ENCODE peak calls at places on chromosomes 12 and 14, in nine cellular contexts. Q, F, G, P, C, M, D, Z and S are unnamed samples. For H3K4me1, the result is how much of the 10 kb centered on the place peaks cover.

GRCh38 chr12:117816-118345 is 51.3 kb downstream of the IQSEC3 start:
- DNase-seq in Q (no peak), F (no peak), G (no peak), P (no peak), C (no peak), M (no peak), D (no peak), Z (no peak), S (no peak)

GRCh38 chr14:75554482-75554881 is 23.9 kb upstream of the FLVCR2 start:
- DNase-seq in Q (no peak), F (no peak), G (peak), P (peak), C (no peak), M (no peak), D (no peak), Z (no peak), S (no peak)

GRCh38 chr12:102232446-102232845 is 34.8 kb upstream of the PMCH start:
- DNase-seq in Q (no peak), F (no peak), G (no peak), P (peak), C (no peak), M (no peak), D (no peak), Z (no peak), S (no peak)

GRCh38 chr12:70327541-70327940 is 38.5 kb upstream of the KCNMB4 start:
- DNase-seq in Q (no peak), F (no peak), G (no peak), P (no peak), C (no peak), M (no peak), D (no peak), Z (no peak), S (no peak)

GRCh38 chr12:53115891-53116675 is 12.8 kb downstream of the SOAT2 start:
- DNase-seq in Q (no peak), F (no peak), G (no peak), P (no peak), C (no peak), M (no peak), D (no peak), Z (no peak), S (no peak)

GRCh38 chr12:32901553-32901952 is 5.0 kb upstream of the PKP2 start:
- DNase-seq in Q (no peak), F (no peak), G (peak), P (no peak), C (no peak), M (no peak), D (no peak), Z (no peak), S (no peak)

GRCh38 chr12:122839907-122840554 is 4.8 kb downstream of the HIP1R start:
- DNase-seq in Q (no peak), F (no peak), G (peak), P (no peak), C (no peak), M (no peak), D (no peak), Z (no peak), S (no peak)

GRCh38 chr14:104757238-104757585 is 4.3 kb downstream of the SIVA1 start:
- DNase-seq in Q (no peak), F (no peak), G (no peak), P (no peak), C (no peak), M (no peak), D (no peak), Z (no peak), S (no peak)

GRCh38 chr12:4215862-4216541 is 57.6 kb upstream of the CCND2 start:
- DNase-seq in Q (no peak), F (peak), G (peak), P (no peak), C (no peak), M (no peak), D (no peak), Z (no peak), S (no peak)

GRCh38 chr12:125296701-125297100 is 231.5 kb downstream of the AACS start:
- DNase-seq in Q (no peak), F (no peak), G (no peak), P (no peak), C (no peak), M (no peak), D (no peak), Z (no peak), S (no peak)

GRCh38 chr12:1936406-1937320 is 18.2 kb upstream of the CACNA2D4 start:
- DNase-seq in Q (no peak), F (no peak), G (peak), P (peak), C (no peak), M (no peak), D (no peak), Z (peak), S (no peak)

GRCh38 chr12:125220404-125221273 is 155.4 kb downstream of the AACS start:
- DNase-seq in Q (no peak), F (no peak), G (no peak), P (no peak), C (no peak), M (no peak), D (no peak), Z (no peak), S (peak)

GRCh38 chr12:15044461-15044860 is 71.6 kb downstream of the PDE6H start:
- DNase-seq in Q (no peak), F (no peak), G (no peak), P (no peak), C (no peak), M (no peak), D (no peak), Z (no peak), S (no peak)

GRCh38 chr12:128971802-128972201 is 118.5 kb downstream of the GLT1D1 start:
- DNase-seq in Q (peak), F (no peak), G (no peak), P (no peak), C (no peak), M (no peak), D (no peak), Z (no peak), S (no peak)

GRCh38 chr12:103774977-103775560 is 66.0 kb downstream of the NT5DC3 start:
- DNase-seq in Q (no peak), F (no peak), G (no peak), P (no peak), C (no peak), M (no peak), D (no peak), Z (no peak), S (no peak)

GRCh38 chr12:1007994-1008393 is 17.0 kb downstream of the ERC1 start:
- DNase-seq in Q (no peak), F (no peak), G (no peak), P (no peak), C (no peak), M (no peak), D (no peak), Z (no peak), S (no peak)

GRCh38 chr12:43914923-43915468 is 79.1 kb downstream of the TMEM117 start:
- DNase-seq in Q (no peak), F (no peak), G (peak), P (no peak), C (no peak), M (peak), D (no peak), Z (no peak), S (peak)

GRCh38 chr12:50992814-50993213 is 33.4 kb downstream of the SLC11A2 start:
- DNase-seq in Q (no peak), F (no peak), G (no peak), P (peak), C (no peak), M (no peak), D (no peak), Z (no peak), S (no peak)

GRCh38 chr14:64801800-64802199 is 77.9 kb downstream of the SPTB start:
- DNase-seq in Q (peak), F (no peak), G (peak), P (peak), C (no peak), M (peak), D (no peak), Z (no peak), S (peak)

GRCh38 chr12:67524861-67525499 is 123.6 kb upstream of the DYRK2 start:
- DNase-seq in Q (no peak), F (no peak), G (no peak), P (no peak), C (no peak), M (no peak), D (no peak), Z (no peak), S (no peak)

GRCh38 chr14:51889851-51890250 is 29.4 kb downstream of the GNG2 start:
- DNase-seq in Q (no peak), F (no peak), G (no peak), P (peak), C (no peak), M (no peak), D (no peak), Z (no peak), S (no peak)

GRCh38 chr14:60248697-60249314 is at the start of gene PPM1A:
- DNase-seq in Q (peak), F (peak), G (peak), P (peak), C (peak), M (peak), D (peak), Z (peak), S (peak)

GRCh38 chr12:131074221-131075083 is 120.7 kb downstream of the ADGRD1 start:
- DNase-seq in Q (no peak), F (no peak), G (no peak), P (no peak), C (no peak), M (no peak), D (no peak), Z (no peak), S (peak)

GRCh38 chr14:49931523-49931922 is 38.6 kb downstream of the ARF6 start:
- DNase-seq in Q (no peak), F (no peak), G (no peak), P (no peak), C (no peak), M (no peak), D (no peak), Z (no peak), S (no peak)

GRCh38 chr12:15474766-15475165 is 152.5 kb downstream of the PTPRO start:
- DNase-seq in Q (no peak), F (no peak), G (no peak), P (no peak), C (no peak), M (no peak), D (no peak), Z (no peak), S (no peak)

GRCh38 chr14:74437654-74438053 is 11.6 kb upstream of the SYNDIG1L start:
- DNase-seq in Q (no peak), F (no peak), G (peak), P (no peak), C (no peak), M (no peak), D (no peak), Z (no peak), S (peak)

GRCh38 chr14:27228053-27228452 is 630.2 kb upstream of the NOVA1 start:
- DNase-seq in Q (no peak), F (no peak), G (peak), P (no peak), C (no peak), M (no peak), D (no peak), Z (no peak), S (no peak)

GRCh38 chr12:106841471-106842302 is 67.2 kb downstream of the RIC8B start:
- DNase-seq in Q (peak), F (no peak), G (peak), P (peak), C (peak), M (peak), D (peak), Z (peak), S (peak)

GRCh38 chr14:22822017-22822618 is 6.9 kb upstream of the SLC7A7 start:
- DNase-seq in Q (no peak), F (no peak), G (no peak), P (no peak), C (no peak), M (no peak), D (no peak), Z (no peak), S (peak)

GRCh38 chr12:65653321-65653720 is 171.0 kb upstream of the HMGA2 start:
- DNase-seq in Q (no peak), F (no peak), G (no peak), P (no peak), C (no peak), M (no peak), D (no peak), Z (no peak), S (no peak)

GRCh38 chr12:65648461-65648860 is 175.8 kb upstream of the HMGA2 start:
- DNase-seq in Q (no peak), F (no peak), G (peak), P (peak), C (no peak), M (no peak), D (no peak), Z (no peak), S (no peak)

GRCh38 chr12:65654230-65654629 is 170.1 kb upstream of the HMGA2 start:
- DNase-seq in Q (no peak), F (no peak), G (no peak), P (no peak), C (no peak), M (no peak), D (no peak), Z (no peak), S (no peak)

GRCh38 chr12:65649126-65649525 is 175.2 kb upstream of the HMGA2 start:
- DNase-seq in Q (no peak), F (no peak), G (peak), P (peak), C (peak), M (no peak), D (no peak), Z (peak), S (no peak)

DNA sequence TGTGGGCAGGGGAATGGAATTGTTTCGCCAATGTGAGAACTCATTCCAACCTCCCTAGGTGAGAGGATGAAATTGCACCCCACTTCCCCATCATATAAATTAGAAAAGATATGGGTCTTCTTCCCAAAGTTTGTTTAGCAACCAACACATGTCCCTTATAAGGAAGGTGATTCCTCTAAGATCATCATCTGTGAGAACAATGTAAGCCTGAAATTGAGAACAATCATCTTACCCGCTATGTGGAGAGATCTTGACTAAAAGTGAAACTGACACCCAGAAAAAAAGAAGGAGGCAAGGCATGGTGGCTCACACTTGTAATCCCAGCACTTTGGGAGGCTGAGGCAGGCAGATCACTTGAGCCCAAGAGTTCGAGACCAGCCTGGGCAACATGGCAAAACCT is 173.2 kb upstream of the HMGA2 start:
- DNase-seq in Q (no peak), F (no peak), G (no peak), P (no peak), C (no peak), M (no peak), D (no peak), Z (no peak), S (no peak)
- H3K4me1 ChIP-seq in Q (under half), F (under half), G (under half), P (under half), C (half or more), M (under half), D (under half), Z (under half), S (under half)

GRCh38 chr12:57430117-57430930 is 519 bp downstream of the R3HDM2 start:
- DNase-seq in Q (peak), F (no peak), G (peak), P (peak), C (no peak), M (peak), D (peak), Z (peak), S (peak)

GRCh38 chr12:57430931-57431566 is at the start of gene R3HDM2:
- DNase-seq in Q (peak), F (peak), G (peak), P (peak), C (peak), M (peak), D (peak), Z (peak), S (peak)

GRCh38 chr12:57434517-57435223 is at the start of gene INHBC:
- DNase-seq in Q (no peak), F (no peak), G (no peak), P (no peak), C (no peak), M (no peak), D (no peak), Z (no peak), S (no peak)

GRCh38 chr12:57435288-57435687 is 704 bp downstream of the INHBC start:
- DNase-seq in Q (no peak), F (no peak), G (no peak), P (no peak), C (no peak), M (no peak), D (no peak), Z (no peak), S (no peak)

GRCh38 chr12:57433370-57433769 is 1.2 kb upstream of the INHBC start:
- DNase-seq in Q (no peak), F (no peak), G (no peak), P (no peak), C (no peak), M (no peak), D (no peak), Z (no peak), S (peak)
- H3K9ac ChIP-seq in Q (no peak), F (no peak), G (no peak), P (no peak), C (no peak), M (no peak), D (no peak), Z (no peak), S (no peak)

GRCh38 chr12:30484658-30485057 is 211.0 kb downstream of the IPO8 start:
- DNase-seq in Q (no peak), F (no peak), G (no peak), P (no peak), C (no peak), M (no peak), D (no peak), Z (no peak), S (no peak)

GRCh38 chr12:30482650-30483049 is 213.0 kb downstream of the IPO8 start:
- DNase-seq in Q (no peak), F (no peak), G (no peak), P (no peak), C (no peak), M (no peak), D (no peak), Z (no peak), S (no peak)

GRCh38 chr12:30485230-30485890 is 210.3 kb downstream of the IPO8 start:
- DNase-seq in Q (no peak), F (no peak), G (no peak), P (no peak), C (no peak), M (no peak), D (no peak), Z (no peak), S (peak)
- H3K4me1 ChIP-seq in Q (under half), F (under half), G (under half), P (under half), C (under half), M (under half), D (under half), Z (under half), S (under half)

GRCh38 chr14:90850487-90850886 is 34.3 kb upstream of the TTC7B start:
- DNase-seq in Q (no peak), F (no peak), G (peak), P (peak), C (peak), M (no peak), D (no peak), Z (no peak), S (peak)
- H3K9ac ChIP-seq in Q (no peak), F (no peak), G (no peak), P (no peak), C (peak), M (no peak), D (no peak), Z (no peak), S (no peak)

GRCh38 chr14:103521438-103521961 is 1.1 kb downstream of the CKB start:
- DNase-seq in Q (no peak), F (no peak), G (peak), P (no peak), C (no peak), M (no peak), D (no peak), Z (peak), S (no peak)

GRCh38 chr14:103522028-103522581 is 525 bp downstream of the CKB start:
- DNase-seq in Q (no peak), F (no peak), G (no peak), P (no peak), C (no peak), M (no peak), D (no peak), Z (no peak), S (peak)

GRCh38 chr14:103524002-103524785 is 1.6 kb upstream of the CKB start:
- DNase-seq in Q (no peak), F (no peak), G (no peak), P (no peak), C (no peak), M (peak), D (no peak), Z (peak), S (no peak)

GRCh38 chr14:103522649-103523582 is at the start of gene CKB:
- DNase-seq in Q (peak), F (no peak), G (peak), P (peak), C (no peak), M (no peak), D (no peak), Z (peak), S (peak)

GRCh38 chr14:103523583-103523969 is 946 bp upstream of the CKB start:
- DNase-seq in Q (no peak), F (no peak), G (no peak), P (no peak), C (no peak), M (no peak), D (no peak), Z (no peak), S (no peak)
- H3K4me1 ChIP-seq in Q (under half), F (under half), G (under half), P (under half), C (half or more), M (half or more), D (under half), Z (under half), S (under half)

GRCh38 chr12:113298472-113298817 is 36.5 kb downstream of the SLC8B1 start:
- DNase-seq in Q (no peak), F (no peak), G (no peak), P (no peak), C (no peak), M (no peak), D (no peak), Z (no peak), S (no peak)

GRCh38 chr12:113297621-113298471 is 37.1 kb downstream of the SLC8B1 start:
- DNase-seq in Q (no peak), F (no peak), G (no peak), P (no peak), C (no peak), M (no peak), D (no peak), Z (no peak), S (peak)

GRCh38 chr12:113301811-113302210 is 33.1 kb downstream of the SLC8B1 start:
- DNase-seq in Q (no peak), F (no peak), G (no peak), P (no peak), C (no peak), M (no peak), D (no peak), Z (no peak), S (no peak)

GRCh38 chr12:113298861-113299545 is 35.9 kb downstream of the SLC8B1 start:
- DNase-seq in Q (no peak), F (no peak), G (no peak), P (no peak), C (no peak), M (peak), D (no peak), Z (peak), S (peak)

GRCh38 chr12:113299619-113300237 is 35.2 kb downstream of the SLC8B1 start:
- DNase-seq in Q (no peak), F (no peak), G (peak), P (peak), C (peak), M (no peak), D (no peak), Z (peak), S (peak)
- H3K9ac ChIP-seq in Q (no peak), F (no peak), G (peak), P (peak), C (peak), M (no peak), D (no peak), Z (no peak), S (no peak)

DNA sequence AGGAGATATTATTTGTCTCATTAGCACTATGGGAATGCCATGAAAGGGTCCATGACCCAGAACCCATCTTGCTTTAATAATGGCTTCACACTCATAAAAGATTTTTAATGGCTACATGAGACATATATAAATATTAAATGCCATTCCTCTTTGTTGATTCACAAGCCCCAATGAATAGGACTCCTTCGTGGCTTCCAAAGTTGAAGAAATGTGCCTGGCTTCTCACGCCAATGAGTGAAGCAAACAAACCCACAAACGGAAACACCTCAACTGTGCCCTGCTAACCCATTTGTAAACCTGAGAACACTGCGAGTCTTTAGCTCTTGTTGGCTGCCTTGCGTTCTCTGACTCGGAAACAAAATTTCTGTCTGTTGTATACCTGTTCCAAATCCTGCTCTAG is 381.7 kb upstream of the DDHD1 start:
- DNase-seq in Q (no peak), F (no peak), G (peak), P (peak), C (no peak), M (no peak), D (no peak), Z (no peak), S (no peak)
- H3K4me1 ChIP-seq in Q (under half), F (under half), G (under half), P (under half), C (under half), M (under half), D (under half), Z (under half), S (under half)

GRCh38 chr12:30414507-30414906 is 281.2 kb downstream of the IPO8 start:
- DNase-seq in Q (no peak), F (no peak), G (no peak), P (no peak), C (no peak), M (no peak), D (no peak), Z (no peak), S (no peak)

GRCh38 chr12:30420561-30420960 is 275.1 kb downstream of the IPO8 start:
- DNase-seq in Q (no peak), F (no peak), G (peak), P (peak), C (no peak), M (no peak), D (no peak), Z (no peak), S (no peak)

GRCh38 chr12:30415777-30416176 is 279.9 kb downstream of the IPO8 start:
- DNase-seq in Q (no peak), F (no peak), G (no peak), P (no peak), C (no peak), M (no peak), D (no peak), Z (no peak), S (no peak)

GRCh38 chr12:30416631-30417030 is 279.0 kb downstream of the IPO8 start:
- DNase-seq in Q (no peak), F (no peak), G (no peak), P (no peak), C (no peak), M (no peak), D (no peak), Z (no peak), S (no peak)

GRCh38 chr12:30417697-30418231 is 277.9 kb downstream of the IPO8 start:
- DNase-seq in Q (no peak), F (no peak), G (peak), P (peak), C (peak), M (no peak), D (no peak), Z (no peak), S (no peak)
- H3K9ac ChIP-seq in Q (no peak), F (no peak), G (no peak), P (no peak), C (no peak), M (no peak), D (no peak), Z (no peak), S (no peak)